ENCODE peak calls at places on chromosomes 5 and 9, in four cellular contexts. One of them, this sample, is unnamed.

GRCh38 chr9:92208693-92209524 is 84.6 kb downstream of the IARS1 start:
- DNase-seq in GM12865: no peak
- DNase-seq in sciatic nerve: no peak
- DNase-seq in retina: no peak
- DNase-seq in this sample: no peak

GRCh38 chr9:95091574-95091970 is 225.9 kb downstream of the FANCC start:
- DNase-seq in sciatic nerve: peak
- DNase-seq in GM12865: no peak
- DNase-seq in retina: no peak
- DNase-seq in this sample: no peak

GRCh38 chr5:56147106-56147505 is 86.0 kb downstream of the ANKRD55 start:
- DNase-seq in GM12865: no peak
- DNase-seq in retina: no peak
- DNase-seq in sciatic nerve: no peak
- DNase-seq in this sample: no peak

GRCh38 chr9:133800266-133800665 is 62.1 kb upstream of the SARDH start:
- DNase-seq in sciatic nerve: no peak
- DNase-seq in GM12865: no peak
- DNase-seq in retina: no peak
- DNase-seq in this sample: no peak

GRCh38 chr5:11075010-11075860 is 314.2 kb upstream of the DAP start:
- DNase-seq in sciatic nerve: no peak
- DNase-seq in GM12865: no peak
- DNase-seq in retina: no peak
- DNase-seq in this sample: no peak

GRCh38 chr9:133770076-133770777 is 32.1 kb upstream of the SARDH start:
- DNase-seq in GM12865: no peak
- DNase-seq in sciatic nerve: peak
- DNase-seq in retina: no peak
- DNase-seq in this sample: no peak

GRCh38 chr5:96049398-96050272 is 88.0 kb upstream of the ELL2 start:
- DNase-seq in sciatic nerve: no peak
- DNase-seq in retina: no peak
- DNase-seq in GM12865: no peak
- DNase-seq in this sample: no peak

GRCh38 chr9:135245482-135246247 is 158.2 kb downstream of the OLFM1 start:
- DNase-seq in retina: no peak
- DNase-seq in GM12865: no peak
- DNase-seq in sciatic nerve: no peak
- DNase-seq in this sample: no peak

GRCh38 chr9:130159057-130159456 is 13.1 kb upstream of the NCS1 start:
- DNase-seq in GM12865: no peak
- DNase-seq in retina: no peak
- DNase-seq in sciatic nerve: no peak
- DNase-seq in this sample: no peak

GRCh38 chr5:24314106-24314505 is 330.7 kb downstream of the CDH10 start:
- DNase-seq in GM12865: no peak
- DNase-seq in sciatic nerve: no peak
- DNase-seq in retina: no peak
- DNase-seq in this sample: no peak

GRCh38 chr9:136629879-136630661 is 32.6 kb upstream of the EGFL7 start:
- DNase-seq in GM12865: peak
- DNase-seq in sciatic nerve: peak
- DNase-seq in retina: peak
- DNase-seq in this sample: peak

GRCh38 chr5:64451551-64451950 is 54.3 kb upstream of the RGS7BP start:
- DNase-seq in retina: no peak
- DNase-seq in sciatic nerve: no peak
- DNase-seq in GM12865: no peak
- DNase-seq in this sample: no peak

GRCh38 chr9:81814794-81815464 is 113.3 kb upstream of the SPATA31D4 start:
- DNase-seq in sciatic nerve: no peak
- DNase-seq in GM12865: peak
- DNase-seq in retina: peak
- DNase-seq in this sample: no peak

GRCh38 chr5:132067941-132068808 is 5.4 kb upstream of the CSF2 start:
- DNase-seq in retina: no peak
- DNase-seq in GM12865: no peak
- DNase-seq in sciatic nerve: no peak
- DNase-seq in this sample: no peak